ENCODE peak calls at places on chromosomes 1 and 21, in eight cellular contexts. O is K562, V is SK-N-SH, K is stomach, M is suprapubic skin, Z is H1, Y is HepG2, X is sigmoid colon. S is an unnamed sample.

GRCh38 chr1:215489771-215490566 is 77.1 kb upstream of the KCTD3 start:
- DNase-seq in X (no peak), M (no peak), O (no peak), Y (no peak), K (no peak), V (no peak), Z (no peak), S (no peak)

GRCh38 chr1:58430355-58431335 is 115.9 kb downstream of the OMA1 start:
- DNase-seq in V (no peak), X (no peak), O (no peak), Y (no peak), Z (no peak), M (no peak), K (no peak), S (no peak)

GRCh38 chr1:101288491-101288944 is 51.7 kb downstream of the S1PR1 start:
- DNase-seq in M (peak), Z (no peak), K (peak), O (peak), Y (peak), V (peak), X (peak), S (no peak)

GRCh38 chr1:31170486-31170735 is 69.3 kb downstream of the NKAIN1 start:
- DNase-seq in M (no peak), K (no peak), O (no peak), V (no peak), Z (no peak), X (no peak), Y (no peak), S (no peak)

GRCh38 chr21:42320791-42321190 is 5.6 kb upstream of the TFF3 start:
- DNase-seq in Y (no peak), V (no peak), K (no peak), Z (no peak), M (no peak), X (peak), O (no peak), S (peak)

GRCh38 chr21:45478115-45478801 is 64.0 kb downstream of the SLC19A1 start:
- DNase-seq in K (peak), V (peak), Z (peak), Y (peak), X (peak), M (no peak), O (peak), S (peak)

GRCh38 chr1:195664628-195665027 is 943.6 kb downstream of the KCNT2 start:
- DNase-seq in Y (no peak), O (no peak), K (no peak), Z (no peak), M (no peak), V (no peak), X (no peak), S (no peak)

GRCh38 chr21:27570306-27570868 is 603.5 kb upstream of the ADAMTS5 start:
- DNase-seq in X (peak), Z (no peak), Y (no peak), V (no peak), O (no peak), K (peak), M (peak), S (no peak)

GRCh38 chr1:43834280-43835140 is 99.1 kb upstream of the ARTN start:
- DNase-seq in X (no peak), K (no peak), V (no peak), M (no peak), Y (no peak), Z (no peak), O (peak), S (no peak)

GRCh38 chr1:94463765-94464330 is 45.7 kb downstream of the ABCD3 start:
- DNase-seq in O (peak), V (peak), K (no peak), M (no peak), Y (peak), Z (no peak), X (no peak), S (no peak)
- TF ChIP-seq POLR2AphosphoS5 in O (no peak), V (no peak), K (no peak), M (no peak), Y (no peak), Z (no peak), X (no peak), S (no peak)

DNA sequence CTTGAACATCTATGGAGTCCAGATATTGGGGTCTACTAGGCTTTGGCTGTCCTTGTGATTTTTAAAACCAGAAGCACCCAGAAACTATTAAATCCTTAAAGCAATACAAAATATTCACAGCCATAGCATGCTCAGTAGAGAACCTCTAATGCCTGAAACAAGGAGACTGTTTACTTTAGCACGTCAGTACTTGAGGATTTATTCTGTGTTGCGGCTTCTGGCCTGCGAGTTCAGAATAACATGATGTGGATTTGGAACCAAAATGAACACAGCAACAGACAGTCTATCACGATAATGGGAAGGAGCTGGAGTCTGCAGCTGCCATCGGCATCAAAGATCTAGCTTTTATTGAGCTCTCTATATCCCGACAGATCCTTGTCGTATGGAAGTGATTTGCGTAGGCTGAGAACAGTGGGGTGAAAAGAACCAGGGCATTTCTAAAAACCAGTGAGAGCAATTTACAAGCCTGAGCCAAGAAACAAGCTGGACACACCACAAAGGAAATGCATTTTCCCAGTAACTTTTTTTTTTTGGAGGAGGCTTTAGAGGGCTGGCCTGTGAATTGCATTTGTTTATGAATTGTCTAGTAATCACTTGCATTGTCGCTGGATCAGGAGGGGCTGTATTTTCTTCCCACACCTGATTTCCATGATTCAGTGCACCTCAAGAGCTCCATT is 294.2 kb downstream of the KIF26B start:
- DNase-seq in O (no peak), Y (no peak), V (no peak), K (no peak), X (no peak), M (no peak), Z (no peak), S (no peak)
- TF ChIP-seq EP300 in O (no peak), Y (no peak), V (no peak), K (no peak), X (no peak), M (no peak), Z (no peak), S (no peak)

DNA sequence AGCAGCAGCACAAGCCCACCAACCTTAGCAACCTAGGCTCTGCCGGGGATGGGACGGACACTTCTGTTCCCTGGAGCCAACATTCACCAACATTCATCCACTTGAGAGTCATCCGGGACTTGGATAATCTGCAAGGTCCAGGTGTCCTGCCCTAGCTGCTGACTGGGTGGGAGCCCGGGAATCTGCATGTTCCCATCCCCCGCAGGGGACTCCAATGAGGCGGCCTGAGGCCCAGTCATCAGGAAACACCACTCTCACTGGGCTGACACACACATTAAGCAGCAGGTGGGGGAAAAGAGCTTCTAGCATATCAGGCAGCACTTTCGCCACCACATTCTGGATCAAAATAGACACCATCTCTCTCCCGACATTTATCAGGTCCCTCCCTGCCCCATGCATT is 38.4 kb upstream of the CCSAP start:
- DNase-seq in V (no peak), Y (no peak), O (no peak), M (no peak), Z (peak), X (no peak), K (no peak), S (no peak)
- TF ChIP-seq POLR2AphosphoS5 in V (no peak), Y (no peak), O (no peak), M (no peak), Z (no peak), X (no peak), K (no peak), S (no peak)

GRCh38 chr1:159786465-159786864 is 5.7 kb downstream of the DUSP23 start:
- DNase-seq in X (no peak), Y (no peak), Z (no peak), V (peak), M (no peak), O (no peak), K (no peak), S (no peak)

GRCh38 chr1:159786966-159787365 is 6.2 kb downstream of the DUSP23 start:
- DNase-seq in Z (no peak), Y (no peak), X (no peak), K (no peak), V (peak), O (no peak), M (no peak), S (no peak)

GRCh38 chr1:159791461-159791860 is 10.7 kb downstream of the DUSP23 start:
- DNase-seq in O (no peak), X (no peak), Y (no peak), M (no peak), V (no peak), Z (no peak), K (no peak), S (no peak)

GRCh38 chr1:159795534-159795933 is 6.6 kb upstream of the FCRL6 start:
- DNase-seq in X (no peak), M (no peak), Z (no peak), O (no peak), Y (no peak), K (no peak), V (no peak), S (no peak)

GRCh38 chr1:159790237-159790917 is 9.6 kb downstream of the DUSP23 start:
- DNase-seq in Y (peak), Z (no peak), V (peak), M (no peak), O (peak), K (no peak), X (no peak), S (peak)
- TF ChIP-seq EP300 in Y (no peak), Z (no peak), V (no peak), M (no peak), O (no peak), K (no peak), X (no peak), S (no peak)

GRCh38 chr1:119808972-119809550 is 2.2 kb downstream of the REG4 start:
- DNase-seq in X (peak), M (peak), V (peak), Z (peak), Y (peak), O (peak), K (peak), S (peak)
- TF ChIP-seq POLR2AphosphoS5 in X (no peak), M (no peak), V (no peak), Z (no peak), Y (no peak), O (no peak), K (no peak), S (no peak)

DNA sequence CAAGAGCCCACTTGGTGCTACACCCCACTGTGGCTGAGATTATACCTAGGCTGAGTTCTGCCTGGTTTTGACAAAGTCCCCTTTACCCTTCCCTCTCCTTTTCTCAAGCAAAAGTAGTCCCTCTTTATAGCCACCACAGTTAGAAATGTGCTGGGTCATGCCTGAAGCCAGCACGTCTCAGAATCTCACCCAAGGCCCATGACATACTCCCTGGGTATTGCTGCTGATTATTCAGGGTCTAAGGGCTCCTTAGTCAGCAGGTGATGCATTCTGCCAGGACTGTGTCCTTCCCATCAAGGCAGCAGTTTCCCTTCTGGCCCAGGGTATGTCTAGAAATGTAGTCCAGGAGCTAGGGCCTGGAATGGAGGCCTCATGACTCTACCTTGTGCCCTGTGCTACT is 67.3 kb upstream of the COX20 start:
- DNase-seq in X (no peak), M (no peak), V (no peak), Y (no peak), Z (no peak), K (no peak), O (no peak), S (no peak)
- TF ChIP-seq EP300 in X (no peak), M (no peak), V (no peak), Y (no peak), Z (no peak), K (no peak), O (no peak), S (no peak)

GRCh38 chr1:24067978-24068377 is 44.0 kb downstream of the MYOM3 start:
- DNase-seq in M (no peak), X (no peak), O (no peak), Z (no peak), K (no peak), Y (no peak), V (no peak), S (no peak)

GRCh38 chr1:24071941-24072340 is 40.0 kb downstream of the MYOM3 start:
- DNase-seq in O (no peak), X (no peak), M (no peak), K (no peak), V (no peak), Z (no peak), Y (no peak), S (no peak)

GRCh38 chr1:24074196-24074595 is 37.7 kb downstream of the MYOM3 start:
- DNase-seq in Y (no peak), V (no peak), X (no peak), M (no peak), O (no peak), Z (no peak), K (no peak), S (no peak)

GRCh38 chr1:24069817-24070216 is 42.1 kb downstream of the MYOM3 start:
- DNase-seq in M (no peak), Y (no peak), K (no peak), O (no peak), V (no peak), X (no peak), Z (no peak), S (no peak)

DNA sequence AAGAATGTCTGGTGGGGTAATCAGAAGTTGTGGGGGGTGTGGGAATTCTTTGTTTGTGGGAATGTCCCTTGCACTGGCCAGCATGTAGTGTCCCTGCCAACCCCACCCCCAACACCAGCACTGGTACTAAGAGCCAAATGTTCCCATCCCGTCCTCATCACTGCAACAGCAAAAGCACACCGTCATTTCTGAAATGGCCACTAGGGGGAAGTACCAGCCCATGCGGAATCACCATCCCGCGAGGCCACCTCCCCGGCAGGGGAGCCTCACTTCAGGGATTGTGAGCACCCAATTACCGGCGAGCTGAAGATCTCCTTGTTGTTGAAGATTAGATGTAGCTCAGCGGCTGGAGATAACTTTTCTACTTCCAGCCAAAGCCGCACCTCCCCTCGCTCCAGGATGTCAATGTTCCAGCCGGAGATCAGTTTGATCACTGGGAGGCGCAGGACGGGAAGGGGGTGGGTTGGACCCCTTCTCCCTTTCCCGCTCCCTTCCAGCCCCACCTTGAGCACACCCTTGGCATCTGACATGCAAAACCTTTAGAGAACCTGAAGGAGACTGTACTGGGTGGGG is 41.0 kb downstream of the MYOM3 start:
- DNase-seq in Y (peak), X (peak), K (peak), Z (peak), O (peak), M (peak), V (peak), S (peak)
- TF ChIP-seq POLR2AphosphoS5 in Y (no peak), X (no peak), K (no peak), Z (no peak), O (no peak), M (no peak), V (no peak), S (no peak)

DNA sequence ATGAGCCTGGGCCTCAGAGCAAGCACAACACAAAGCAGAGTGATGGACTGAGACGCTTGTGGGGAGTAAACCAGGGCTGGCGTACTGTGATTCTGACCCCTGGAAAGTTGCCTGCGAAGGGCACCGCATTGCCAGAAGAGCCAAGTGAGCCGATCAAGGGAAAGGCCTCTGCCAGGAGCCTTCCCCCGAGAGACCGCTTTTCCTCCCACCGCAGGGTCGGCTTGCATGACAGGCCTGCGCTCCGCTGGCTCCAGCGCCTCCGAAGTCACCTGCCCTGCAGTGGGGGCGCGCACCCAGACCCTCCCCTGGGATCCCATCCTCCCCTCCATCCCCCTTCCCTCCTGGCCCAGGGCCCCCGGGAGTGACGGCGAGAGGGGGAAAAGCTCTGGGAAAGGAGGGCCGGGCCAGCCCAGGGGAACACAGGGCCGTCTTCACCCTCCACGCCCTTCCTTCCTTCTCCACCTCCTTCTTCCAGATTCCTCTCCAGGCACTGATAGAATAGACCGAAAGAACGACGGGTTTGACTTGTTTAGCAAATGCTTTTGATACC is 165.0 kb downstream of the TRIM33 start:
- DNase-seq in V (peak), K (no peak), Z (peak), X (peak), Y (no peak), M (peak), O (peak), S (no peak)
- TF ChIP-seq EP300 in V (no peak), K (no peak), Z (no peak), X (no peak), Y (no peak), M (no peak), O (no peak), S (no peak)

GRCh38 chr1:204989266-204990058 is 53.5 kb upstream of the CNTN2 start:
- DNase-seq in Z (peak), V (peak), X (peak), K (peak), O (peak), M (no peak), Y (peak), S (peak)
- TF ChIP-seq POLR2AphosphoS5 in Z (no peak), V (no peak), X (peak), K (no peak), O (no peak), M (no peak), Y (no peak), S (no peak)

S was measured in upper lobe of left lung.